ENCODE peak calls at places on chromosomes 6 and 20, in seven cellular contexts. F, B, Z, L, A, I and R are unnamed samples.
A peak's percentile ranks its signal among the peaks of the same experiment; 100 is the strongest.

GRCh38 chr20:63351811-63352591 is 9.1 kb downstream of the CHRNA4 start:
- DNase-seq in L (no peak), B (no peak), A (no peak), I (no peak), F (no peak), Z (no peak), R (no peak)

GRCh38 chr20:58470336-58470978 is 44.7 kb downstream of the APCDD1L start:
- DNase-seq in A (no peak), Z (no peak), B (no peak), I (no peak), L (no peak), F (no peak), R (no peak)

GRCh38 chr6:117498159-117498558 is 15.7 kb downstream of the DCBLD1 start:
- DNase-seq in A (no peak), B (peak; percentile 87), Z (no peak), I (no peak), F (no peak), L (peak; percentile 79), R (no peak)

GRCh38 chr6:157162756-157163433 is 160.4 kb downstream of the TMEM242 start:
- DNase-seq in Z (no peak), B (no peak), A (no peak), I (no peak), L (no peak), F (no peak), R (no peak)

GRCh38 chr6:53986165-53986720 is 125.0 kb upstream of the MLIP start:
- DNase-seq in F (no peak), B (peak; percentile 50), L (peak; percentile 80), A (no peak), I (no peak), Z (peak; percentile 41), R (no peak)

GRCh38 chr6:48564036-48564820 is 453.2 kb upstream of the PTCHD4 start:
- DNase-seq in F (no peak), A (no peak), B (no peak), I (no peak), L (no peak), Z (no peak), R (no peak)

GRCh38 chr20:22807646-22808045 is 223.3 kb upstream of the FOXA2 start:
- DNase-seq in I (peak; percentile 23), L (no peak), Z (no peak), B (no peak), A (no peak), F (no peak), R (no peak)

GRCh38 chr6:2434116-2434515 is 188.7 kb upstream of the GMDS start:
- DNase-seq in F (no peak), I (no peak), Z (no peak), B (peak; percentile 6), A (no peak), L (no peak), R (no peak)

GRCh38 chr6:25968769-25969168 is 6.2 kb downstream of the TRIM38 start:
- DNase-seq in Z (no peak), I (no peak), A (no peak), L (peak; percentile 42), B (no peak), F (no peak), R (no peak)

GRCh38 chr6:45424628-45424955 is 46.9 kb upstream of the SUPT3H start:
- DNase-seq in Z (peak; percentile 36), B (no peak), F (no peak), L (no peak), A (no peak), I (no peak), R (no peak)

GRCh38 chr20:14879020-14879697 is 541.7 kb upstream of the FLRT3 start:
- DNase-seq in Z (peak; percentile 45), L (peak; percentile 70), I (no peak), B (peak; percentile 77), A (no peak), F (no peak), R (no peak)

GRCh38 chr20:49039854-49040253 is 6.3 kb upstream of the CSE1L start:
- DNase-seq in B (no peak), L (no peak), Z (no peak), A (no peak), F (no peak), I (no peak), R (no peak)

GRCh38 chr6:157229733-157230132 is 93.6 kb downstream of the TMEM242 start:
- DNase-seq in F (no peak), I (no peak), Z (peak; percentile 27), A (no peak), L (no peak), B (no peak), R (no peak)

GRCh38 chr6:79604583-79605037 is 26.5 kb upstream of the SH3BGRL2 start:
- DNase-seq in F (no peak), I (no peak), A (no peak), B (peak; percentile 98), L (no peak), Z (no peak), R (no peak)

GRCh38 chr6:130900913-130901312 is 73.7 kb downstream of the SMLR1 start:
- DNase-seq in B (peak; percentile 70), F (no peak), L (peak; percentile 78), Z (no peak), A (no peak), I (no peak), R (no peak)

GRCh38 chr6:35181933-35182612 is 31.7 kb upstream of the SCUBE3 start:
- DNase-seq in I (no peak), F (peak; percentile 80), Z (no peak), B (peak; percentile 66), A (no peak), L (peak; percentile 85), R (no peak)

GRCh38 chr20:3788685-3789155 is 2.2 kb upstream of the CENPB start:
- DNase-seq in I (no peak), L (no peak), B (no peak), F (no peak), Z (no peak), A (no peak), R (no peak)

GRCh38 chr6:168326294-168327261 is 7.0 kb upstream of the DACT2 start:
- DNase-seq in L (no peak), A (no peak), Z (no peak), I (no peak), B (peak; percentile 30), F (no peak), R (no peak)

GRCh38 chr6:36289281-36290018 is 19.6 kb downstream of the PNPLA1 start:
- DNase-seq in F (no peak), I (no peak), Z (no peak), L (no peak), B (no peak), A (no peak), R (no peak)

GRCh38 chr6:26332843-26333242 is 32.2 kb upstream of the BTN3A2 start:
- DNase-seq in B (no peak), L (no peak), Z (no peak), I (no peak), F (no peak), A (no peak), R (no peak)

GRCh38 chr6:3795836-3796395 is 44.4 kb upstream of the PXDC1 start:
- DNase-seq in A (no peak), L (no peak), I (no peak), F (no peak), B (no peak), Z (no peak), R (no peak)

GRCh38 chr20:13825465-13825864 is 40.6 kb downstream of the NDUFAF5 start:
- DNase-seq in Z (no peak), I (no peak), F (no peak), L (no peak), A (no peak), B (no peak), R (no peak)

GRCh38 chr20:20489623-20490341 is 121.9 kb downstream of the INSM1 start:
- DNase-seq in L (peak; percentile 60), F (no peak), Z (no peak), I (no peak), A (no peak), B (no peak), R (no peak)

GRCh38 chr6:37024665-37025337 is 19.3 kb downstream of the FGD2 start:
- DNase-seq in L (no peak), A (no peak), I (peak; percentile 56), Z (peak; percentile 52), F (peak; percentile 53), B (no peak), R (no peak)

GRCh38 chr6:42505377-42505702 is 53.6 kb upstream of the TRERF1 start:
- DNase-seq in I (no peak), B (peak; percentile 61), L (peak; percentile 19), Z (no peak), F (no peak), A (no peak), R (no peak)

GRCh38 chr6:5277589-5277988 is 16.3 kb downstream of the FARS2 start:
- DNase-seq in F (no peak), I (no peak), Z (no peak), L (no peak), B (no peak), A (no peak), R (no peak)

GRCh38 chr6:5278047-5278446 is 16.7 kb downstream of the FARS2 start:
- DNase-seq in I (no peak), F (no peak), A (no peak), B (no peak), Z (no peak), L (no peak), R (no peak)

GRCh38 chr6:5276596-5276995 is 15.3 kb downstream of the FARS2 start:
- DNase-seq in F (no peak), B (no peak), A (no peak), L (no peak), I (no peak), Z (no peak), R (no peak)

GRCh38 chr6:5274231-5274630 is 12.9 kb downstream of the FARS2 start:
- DNase-seq in F (no peak), L (no peak), I (no peak), A (no peak), B (no peak), Z (no peak), R (no peak)

GRCh38 chr6:5275497-5275896 is 14.2 kb downstream of the FARS2 start:
- DNase-seq in I (no peak), F (no peak), A (no peak), B (no peak), Z (no peak), L (peak; percentile 17), R (no peak)
- TF ChIP-seq CTCF in I (no peak), F (no peak), A (no peak), B (no peak), Z (no peak), L (no peak), R (no peak)

GRCh38 chr6:11194399-11195274 is 37.8 kb downstream of the NEDD9 start:
- DNase-seq in L (peak; percentile 60), A (no peak), Z (no peak), F (no peak), I (no peak), B (peak; percentile 89), R (no peak)
- H3K4me1 ChIP-seq in L (peaks cover 25% of the 10 kb centered on the region), A (peaks cover 8% of the 10 kb centered on the region), Z (peaks cover 11% of the 10 kb centered on the region), F (peaks cover 54% of the 10 kb centered on the region), I (no peaks in the 10 kb centered on the region), B (peaks cover 51% of the 10 kb centered on the region), R (no peaks in the 10 kb centered on the region)

DNA sequence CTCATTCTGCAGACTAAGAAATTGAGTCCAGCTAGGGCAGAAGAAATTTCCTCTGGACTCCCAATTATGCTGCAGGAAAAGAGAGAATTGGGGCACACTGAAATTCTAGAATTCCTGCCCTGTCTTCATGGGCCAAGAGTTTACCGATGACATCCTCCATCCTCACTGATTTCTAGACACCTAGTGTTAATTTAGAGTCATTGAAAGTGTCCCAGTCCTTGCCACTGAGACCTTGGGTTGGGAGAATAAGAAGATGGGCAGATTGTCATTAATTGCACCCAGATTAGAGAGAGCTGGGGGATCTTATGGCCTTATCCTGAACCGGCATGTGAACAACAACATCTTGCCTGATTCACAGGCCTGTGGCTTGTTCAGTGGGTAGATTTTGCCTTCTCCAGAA is 29.0 kb downstream of the ANGPT4 start:
- DNase-seq in B (no peak), L (no peak), Z (no peak), I (no peak), A (no peak), F (no peak), R (no peak)
- TF ChIP-seq CTCF in B (no peak), L (no peak), Z (no peak), I (no peak), A (no peak), F (no peak), R (no peak)

GRCh38 chr6:16754274-16754673 is 7.0 kb downstream of the ATXN1 start:
- DNase-seq in Z (no peak), B (no peak), I (no peak), F (no peak), L (no peak), A (no peak), R (no peak)
- H3K4me1 ChIP-seq in Z (peaks cover 17% of the 10 kb centered on the region), B (peaks cover 56% of the 10 kb centered on the region), I (peaks cover 49% of the 10 kb centered on the region), F (peaks cover 41% of the 10 kb centered on the region), L (peaks cover 13% of the 10 kb centered on the region), A (peaks cover 12% of the 10 kb centered on the region), R (peaks cover 3% of the 10 kb centered on the region)